ENCODE peak calls at places on chromosomes 13 and 19, in four cellular contexts. E is right lobe of liver, K is PC-9, P is cardiac muscle cell. C is an unnamed sample.

GRCh38 chr19:42253245-42254082 is 1.5 kb downstream of the ERF start:
- DNase-seq in E (peak; percentile 69), P (peak; percentile 75), K (peak; percentile 64), C (no peak)

GRCh38 chr13:42495751-42496150 is 78.2 kb upstream of the TNFSF11 start:
- DNase-seq in K (no peak), P (no peak), E (no peak), C (no peak)

GRCh38 chr19:43505186-43505456 is 575 bp upstream of the PHLDB3 start:
- DNase-seq in P (no peak), E (no peak), K (no peak), C (no peak)

GRCh38 chr13:39224841-39225240 is 186.6 kb downstream of the NHLRC3 start:
- DNase-seq in K (no peak), E (no peak), P (no peak), C (no peak)

GRCh38 chr13:51801631-51802099 is 2.3 kb downstream of the DHRS12 start:
- DNase-seq in P (no peak), K (peak; percentile 48), E (peak; percentile 87), C (no peak)

GRCh38 chr13:41554626-41555386 is 97.5 kb downstream of the RGCC start:
- DNase-seq in K (no peak), P (no peak), E (no peak), C (no peak)

GRCh38 chr19:54882758-54883157 is 8.7 kb downstream of the FCAR start:
- DNase-seq in K (no peak), P (no peak), E (no peak), C (no peak)

GRCh38 chr19:54431255-54431838 is 16.1 kb downstream of the TTYH1 start:
- DNase-seq in K (peak; percentile 94), P (no peak), E (peak; percentile 86), C (no peak)

GRCh38 chr13:20475927-20476691 is 49.5 kb downstream of the CRYL1 start:
- DNase-seq in E (peak; percentile 50), K (no peak), P (no peak), C (no peak)

GRCh38 chr13:99759163-99759552 is 212.4 kb downstream of the ZIC5 start:
- DNase-seq in P (no peak), K (no peak), E (no peak), C (no peak)

GRCh38 chr19:2385053-2385721 is 25.1 kb downstream of the TMPRSS9 start:
- DNase-seq in P (peak; percentile 49), K (peak; percentile 54), E (no peak), C (peak; percentile 75)

DNA sequence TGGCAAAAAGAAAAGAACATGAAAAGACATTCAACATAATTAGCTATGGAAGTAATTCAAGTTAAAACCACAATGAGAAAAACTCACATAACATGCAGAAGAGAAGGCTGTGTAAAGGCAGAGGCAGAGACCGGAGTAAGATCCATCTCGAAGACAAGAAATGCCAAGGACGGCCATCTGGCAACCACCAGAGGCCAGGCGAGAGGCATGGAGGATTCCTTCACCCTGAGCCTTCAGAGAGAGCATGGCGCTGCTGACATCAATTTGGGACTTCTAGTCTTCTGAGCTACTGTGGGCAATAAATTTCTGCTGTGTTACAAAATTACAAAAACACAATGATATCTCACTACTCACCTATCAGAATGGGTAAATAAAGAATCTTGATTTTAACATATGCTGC is 381.0 kb downstream of the TSHZ3 start:
- DNase-seq in K (peak; percentile 6), E (no peak), P (no peak), C (no peak)
- H3K9me3 ChIP-seq in K (no peaks in the 10 kb centered on the region), E (no peaks in the 10 kb centered on the region), P (no peaks in the 10 kb centered on the region), C (no peaks in the 10 kb centered on the region)

DNA sequence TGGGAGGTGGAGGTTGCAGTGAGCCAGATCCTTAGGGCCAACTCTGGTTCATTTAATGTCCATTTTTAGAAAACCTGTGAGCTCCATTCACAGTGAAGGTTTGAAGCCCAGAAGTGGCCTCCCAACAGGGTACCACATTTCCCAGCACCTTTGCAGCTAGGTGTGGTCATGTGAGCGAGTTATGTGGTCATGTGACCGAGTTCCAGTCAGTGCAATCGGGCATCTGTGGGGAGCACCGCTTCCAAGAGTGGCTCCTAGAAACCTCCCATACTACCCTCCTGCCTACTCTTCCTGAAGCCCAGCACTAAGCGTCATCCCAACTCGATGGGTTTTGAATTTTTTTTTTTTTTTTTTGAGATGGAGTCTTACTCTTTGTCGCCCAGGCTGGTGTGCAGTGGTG is 663 bp upstream of the PLA2G4C start:
- DNase-seq in P (no peak), K (no peak), E (no peak), C (no peak)
- H3K27ac ChIP-seq in P (peak overlapping the region; percentile 95), K (no peak overlapping the region), E (peak overlapping the region; percentile 98), C (no peak overlapping the region)

DNA sequence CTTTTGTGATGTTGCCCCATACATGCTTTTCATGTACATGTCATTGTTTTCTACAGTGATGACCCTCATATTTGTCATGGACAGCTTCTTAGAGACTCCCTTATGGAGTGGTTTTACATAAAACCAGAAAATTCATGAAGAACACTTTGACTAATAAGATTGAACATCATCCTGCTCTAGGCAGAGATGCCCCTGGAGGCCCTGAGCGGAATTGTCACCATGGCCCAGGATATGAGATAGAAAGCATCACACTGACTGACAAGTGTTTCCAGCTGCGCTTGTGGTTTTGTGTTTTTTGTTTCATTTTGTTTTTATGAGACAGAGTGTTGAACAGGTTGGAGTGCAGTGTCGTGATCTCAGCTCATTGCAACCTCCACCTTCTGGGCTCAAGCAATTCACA is 22.2 kb downstream of the ZNF701 start:
- DNase-seq in K (no peak), P (no peak), E (no peak), C (no peak)
- H3K9me3 ChIP-seq in K (peaks cover 50% of the 10 kb centered on the region), P (no peaks in the 10 kb centered on the region), E (no peaks in the 10 kb centered on the region), C (peaks cover 6% of the 10 kb centered on the region)

DNA sequence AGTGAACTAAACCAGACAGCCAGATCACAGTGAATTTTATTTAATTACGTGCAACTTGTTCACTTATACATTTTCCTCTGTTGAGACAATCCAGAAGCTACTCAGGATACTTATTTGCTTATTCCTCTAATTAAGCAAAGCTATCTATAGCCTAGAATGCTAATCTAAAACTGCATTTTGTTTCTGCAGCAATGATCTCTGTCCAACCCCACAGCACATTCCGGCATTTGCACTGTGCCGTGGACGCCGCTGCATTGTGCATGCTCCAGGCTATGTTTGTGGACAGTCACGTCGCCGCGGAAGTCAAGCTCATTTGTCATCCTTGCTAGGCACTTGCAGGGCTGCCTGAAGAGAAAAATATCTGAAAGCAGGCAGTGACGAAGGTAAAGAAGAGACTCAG is 406.9 kb downstream of the RFC3 start:
- DNase-seq in E (peak; percentile 22), P (no peak), K (no peak), C (no peak)
- H3K27ac ChIP-seq in E (no peak overlapping the region), P (no peak overlapping the region), K (no peak overlapping the region), C (no peak overlapping the region)

GRCh38 chr13:53379485-53379884 is 350.9 kb downstream of the OLFM4 start:
- DNase-seq in K (no peak), P (no peak), E (no peak), C (no peak)

GRCh38 chr13:53382008-53382407 is 353.4 kb downstream of the OLFM4 start:
- DNase-seq in P (peak; percentile 23), E (no peak), K (no peak), C (no peak)
- H3K9me3 ChIP-seq in P (no peaks in the 10 kb centered on the region), E (no peaks in the 10 kb centered on the region), K (no peaks in the 10 kb centered on the region), C (no peaks in the 10 kb centered on the region)

GRCh38 chr19:1111641-1112253 is 8.0 kb downstream of the GPX4 start:
- DNase-seq in P (no peak), E (no peak), K (no peak), C (no peak)
- H3K27ac ChIP-seq in P (no peak overlapping the region), E (no peak overlapping the region), K (no peak overlapping the region), C (no peak overlapping the region)

GRCh38 chr19:52296773-52297600 is at the start of gene ZNF480:
- DNase-seq in K (peak; percentile 76), P (peak; percentile 86), E (peak; percentile 89), C (peak; percentile 49)

GRCh38 chr19:52297601-52298358 is 811 bp downstream of the ZNF480 start:
- DNase-seq in K (no peak), P (peak; percentile 22), E (no peak), C (no peak)

GRCh38 chr19:52286256-52286655 is 10.7 kb upstream of the ZNF480 start:
- DNase-seq in K (no peak), E (no peak), P (no peak), C (no peak)

GRCh38 chr19:52296400-52296772 is 583 bp upstream of the ZNF480 start:
- DNase-seq in K (no peak), E (no peak), P (peak; percentile 2), C (no peak)

DNA sequence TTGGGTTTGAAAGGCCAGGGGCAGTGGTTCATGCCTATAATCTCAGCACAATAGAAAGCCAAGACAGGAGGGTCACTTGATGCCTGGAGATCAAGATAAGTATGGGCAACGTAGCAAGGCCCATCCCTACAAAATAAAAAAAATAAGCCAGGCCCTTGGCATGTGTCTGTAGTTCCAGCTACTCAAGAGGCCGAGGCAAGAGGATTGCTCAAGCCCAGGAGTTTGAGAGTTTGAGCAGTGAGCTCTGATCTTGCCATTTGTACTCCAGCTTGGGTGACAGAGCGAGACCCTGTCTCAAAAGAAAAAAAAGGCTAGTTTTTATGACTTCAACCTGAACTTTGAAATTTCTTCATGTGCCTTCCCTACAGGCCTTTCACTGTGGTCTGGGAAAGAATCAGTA is 5.2 kb upstream of the ZNF480 start:
- DNase-seq in E (no peak), K (no peak), P (no peak), C (no peak)
- H3K9me3 ChIP-seq in E (peaks cover 11% of the 10 kb centered on the region), K (peaks cover 57% of the 10 kb centered on the region), P (no peaks in the 10 kb centered on the region), C (peaks cover 5% of the 10 kb centered on the region)

DNA sequence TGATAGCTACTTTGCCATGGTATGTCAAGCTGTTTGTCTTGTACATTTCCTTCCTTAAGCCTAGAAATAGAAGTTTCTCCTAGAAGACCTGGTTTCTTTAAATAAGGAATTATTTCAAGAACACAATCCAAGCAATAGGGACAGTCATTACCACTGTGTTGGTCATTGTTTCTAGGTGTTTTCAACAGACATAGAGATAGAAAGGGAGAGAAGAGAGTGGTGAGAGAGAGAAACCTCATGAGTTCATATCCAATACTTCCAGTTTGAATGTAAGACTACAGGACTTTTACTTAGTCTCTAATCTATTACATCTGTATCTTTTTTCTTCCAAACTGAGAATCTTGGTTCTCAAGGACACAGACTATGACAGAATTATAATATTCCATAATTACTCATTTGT is 245.9 kb upstream of the STARD13 start:
- DNase-seq in P (no peak), E (no peak), K (no peak), C (no peak)
- H3K27ac ChIP-seq in P (no peak overlapping the region), E (no peak overlapping the region), K (no peak overlapping the region), C (no peak overlapping the region)